ENCODE peak calls at places on chromosome 18, in four cellular contexts. K is ovary, D is heart left ventricle, P is spleen. C is an unnamed sample.

GRCh38 chr18:7000484-7001096 is 117.0 kb downstream of the LAMA1 start:
- DNase-seq in P (no peak), K (no peak), D (no peak), C (no peak)

GRCh38 chr18:37554399-37554787 is 11.2 kb downstream of the CELF4 start:
- DNase-seq in P (no peak), D (no peak), K (no peak), C (no peak)

GRCh38 chr18:69885841-69886531 is 61.7 kb downstream of the CD226 start:
- DNase-seq in K (no peak), D (no peak), P (no peak), C (no peak)

GRCh38 chr18:5058768-5059539 is 138.1 kb downstream of the AKAIN1 start:
- DNase-seq in D (no peak), P (no peak), K (no peak), C (no peak)

GRCh38 chr18:39414009-39414700 is 1848.6 kb upstream of the CELF4 start:
- DNase-seq in P (no peak), D (no peak), K (no peak), C (no peak)

GRCh38 chr18:63317982-63318881 is 1.3 kb downstream of the BCL2 start:
- DNase-seq in K (peak), P (peak), D (peak), C (peak)

GRCh38 chr18:59501876-59502221 is 142.8 kb upstream of the LMAN1 start:
- DNase-seq in K (no peak), D (no peak), P (no peak), C (no peak)

GRCh38 chr18:25453556-25454269 is 101.7 kb upstream of the ZNF521 start:
- DNase-seq in P (no peak), K (no peak), D (no peak), C (no peak)

GRCh38 chr18:50819027-50819726 is 639 bp downstream of the MRO start:
- DNase-seq in K (peak), P (peak), D (peak), C (peak)

GRCh38 chr18:8162797-8163196 is 446.4 kb upstream of the RAB12 start:
- DNase-seq in P (no peak), D (no peak), K (no peak), C (no peak)

GRCh38 chr18:57660961-57661360 is 39.3 kb upstream of the NARS1 start:
- DNase-seq in D (no peak), P (no peak), K (no peak), C (no peak)

GRCh38 chr18:59708988-59709387 is 11.8 kb upstream of the CCBE1 start:
- DNase-seq in K (no peak), D (no peak), P (no peak), C (no peak)

GRCh38 chr18:44729631-44730101 is 49.0 kb downstream of the SETBP1 start:
- DNase-seq in P (peak), D (no peak), K (no peak), C (no peak)

GRCh38 chr18:41665210-41665609 is 289.8 kb upstream of the PIK3C3 start:
- DNase-seq in P (no peak), D (no peak), K (no peak), C (no peak)

GRCh38 chr18:54888933-54889332 is 60.7 kb downstream of the RAB27B start:
- DNase-seq in P (no peak), K (no peak), D (no peak), C (no peak)

GRCh38 chr18:28045176-28045810 is 131.6 kb downstream of the CDH2 start:
- DNase-seq in D (no peak), K (no peak), P (no peak), C (no peak)

GRCh38 chr18:50468802-50469201 is 91.1 kb upstream of the MAPK4 start:
- DNase-seq in D (no peak), P (no peak), K (no peak), C (no peak)

DNA sequence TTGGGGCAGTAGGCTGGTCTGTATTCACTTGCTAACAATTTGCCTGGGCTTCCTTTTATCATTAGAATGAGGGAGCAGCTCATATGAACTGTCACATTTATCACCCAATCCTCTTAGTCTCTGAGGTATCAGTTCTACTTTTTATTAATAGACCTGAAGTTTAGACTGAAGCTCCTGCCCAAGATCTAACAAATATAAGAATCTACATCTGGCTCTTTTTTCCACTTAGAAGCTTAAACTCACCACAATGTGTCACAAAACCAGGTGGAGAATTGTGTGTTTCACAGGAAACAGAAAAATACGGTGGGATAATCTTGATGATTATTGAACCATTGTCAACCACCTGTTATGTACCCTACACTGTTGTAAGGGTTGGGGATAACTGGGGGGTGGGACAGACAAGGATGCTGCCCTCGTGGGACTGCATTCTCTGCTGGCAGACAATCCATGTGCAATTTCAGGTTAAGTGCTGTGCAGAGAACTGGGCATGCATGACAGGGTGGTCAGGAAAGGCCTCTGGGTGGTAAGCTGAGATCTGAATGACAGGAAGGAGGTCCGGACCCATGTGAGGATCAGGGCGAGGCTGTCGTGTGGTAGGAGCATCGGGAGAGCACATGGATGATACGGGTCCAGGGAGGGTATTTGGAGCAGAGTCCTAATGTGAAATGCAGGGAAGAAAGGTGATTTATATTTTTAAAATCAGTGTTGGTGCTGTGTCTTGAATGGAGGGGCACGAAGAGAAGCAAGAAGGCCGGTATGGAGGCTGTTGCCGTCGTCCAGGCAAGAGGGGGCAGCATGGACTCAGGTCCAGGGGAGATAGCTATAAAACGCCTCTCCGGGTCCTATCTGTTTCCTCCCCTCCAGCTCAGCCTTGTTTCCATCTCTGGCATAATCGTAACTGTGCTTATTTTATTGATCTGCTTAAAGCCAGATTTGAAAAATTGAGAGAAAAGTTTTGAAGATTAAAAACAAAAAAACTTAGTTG is 17.6 kb downstream of the MYL12B start:
- DNase-seq in K (no peak), D (no peak), P (no peak), C (no peak)
- TF ChIP-seq POLR2A in K (no peak), D (no peak), P (no peak), C (no peak)

DNA sequence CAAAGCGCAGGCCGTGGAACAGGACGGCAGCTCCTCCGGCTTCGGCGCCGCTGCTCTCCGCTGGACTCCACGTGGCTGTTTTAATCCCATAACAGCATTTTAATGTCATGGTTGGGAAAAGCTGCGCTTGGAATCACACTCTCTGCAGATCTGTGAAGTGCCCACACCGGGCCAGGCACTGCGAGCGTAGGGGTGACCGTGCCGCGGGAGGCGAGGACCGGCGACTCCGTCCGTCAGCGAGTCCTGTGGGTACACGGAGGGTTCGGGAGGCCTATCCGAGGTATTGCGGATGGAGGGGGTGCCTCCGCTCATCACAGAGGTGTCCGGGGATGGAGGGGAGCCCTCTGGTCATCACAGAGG is 198.0 kb upstream of the SALL3 start:
- DNase-seq in P (no peak), K (no peak), D (no peak), C (peak)
- TF ChIP-seq POLR2A in P (no peak), K (no peak), D (no peak), C (no peak)

DNA sequence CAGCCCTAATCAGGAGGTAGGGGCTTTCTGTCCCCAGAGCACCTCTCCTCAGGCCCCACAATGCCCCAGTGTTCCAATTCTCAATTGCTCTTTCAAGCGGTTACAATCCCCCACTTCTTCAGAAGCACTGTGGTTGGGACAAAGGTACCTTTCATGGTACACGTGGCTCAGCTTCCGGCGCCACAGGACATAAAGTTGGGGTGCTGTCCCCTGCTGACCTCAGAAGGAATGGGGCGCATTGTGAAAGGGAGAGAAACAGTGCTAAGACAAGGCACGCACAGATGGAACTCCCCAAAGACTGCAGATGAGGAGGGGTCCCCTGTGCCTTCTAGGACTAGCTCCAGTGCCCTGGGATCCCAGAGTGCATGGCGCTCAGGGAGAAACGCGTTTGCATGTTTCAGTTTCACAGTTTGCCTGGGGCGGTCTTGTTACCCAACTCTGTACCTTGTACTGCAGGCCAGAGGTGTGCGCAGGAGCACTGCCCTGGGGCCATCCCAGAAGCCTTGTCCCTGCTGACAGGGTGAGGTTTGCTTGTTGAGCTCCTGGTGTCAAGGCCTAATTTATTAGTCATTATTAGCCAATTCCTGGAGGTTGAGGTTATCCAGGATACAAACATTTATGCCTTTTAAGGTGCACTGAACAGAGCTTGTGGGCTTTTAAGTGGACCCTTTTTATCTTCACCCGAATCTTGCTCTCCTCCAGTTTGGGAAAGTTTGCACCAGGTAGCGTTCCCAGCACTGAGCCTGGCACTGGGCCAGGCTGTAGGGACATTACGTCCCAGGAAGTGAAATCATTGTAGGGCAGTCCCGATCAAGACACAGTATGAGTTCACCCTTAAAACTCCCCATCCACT is 7.6 kb downstream of the CNDP1 start:
- DNase-seq in P (peak), D (no peak), K (no peak), C (peak)
- TF ChIP-seq POLR2A in P (no peak), D (no peak), K (no peak), C (no peak)

GRCh38 chr18:45974088-45974536 is 7.0 kb upstream of the EPG5 start:
- DNase-seq in P (no peak), K (no peak), D (peak), C (peak)
- TF ChIP-seq POLR2A in P (no peak), K (no peak), D (no peak), C (no peak)

GRCh38 chr18:48538531-48539405 is at the start of gene CTIF:
- DNase-seq in K (peak), P (peak), D (peak), C (peak)
- TF ChIP-seq POLR2A in K (no peak), P (no peak), D (no peak), C (no peak)

DNA sequence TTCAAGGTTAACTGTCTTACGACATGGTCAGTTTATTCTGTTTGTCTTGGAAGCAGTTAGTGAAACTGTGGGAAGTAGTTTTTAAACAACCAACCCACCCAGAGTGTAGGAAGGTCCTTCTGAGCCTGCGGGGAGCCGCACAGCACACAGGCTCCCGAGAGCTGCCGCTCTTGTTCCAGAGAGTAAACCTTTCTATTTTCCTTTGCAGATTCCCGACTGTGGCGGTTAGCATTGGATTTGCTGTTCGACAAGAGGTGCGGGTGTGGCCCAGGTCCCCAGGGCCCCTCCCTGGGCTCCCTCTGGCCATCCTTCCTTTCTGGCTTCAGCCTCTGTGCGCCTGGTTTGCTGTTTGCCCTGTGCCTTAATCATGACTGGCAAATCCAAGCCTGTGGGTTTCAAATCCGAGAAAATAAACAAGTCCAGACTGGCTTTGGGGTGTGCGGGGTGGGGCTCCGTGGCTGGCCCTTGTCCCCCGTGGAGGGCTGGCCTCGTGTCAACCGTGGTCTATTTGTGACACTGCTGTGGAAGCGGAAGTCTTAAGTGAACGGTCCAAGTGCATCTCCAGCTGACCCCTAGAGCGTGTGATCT is 30.7 kb downstream of the IMPA2 start:
- DNase-seq in D (peak), P (no peak), K (peak), C (peak)
- TF ChIP-seq POLR2A in D (no peak), P (no peak), K (no peak), C (no peak)

GRCh38 chr18:23133860-23134779 is 1.2 kb upstream of the CABLES1 start:
- DNase-seq in K (no peak), D (no peak), P (no peak), C (peak)
- TF ChIP-seq POLR2A in K (no peak), D (no peak), P (no peak), C (no peak)

DNA sequence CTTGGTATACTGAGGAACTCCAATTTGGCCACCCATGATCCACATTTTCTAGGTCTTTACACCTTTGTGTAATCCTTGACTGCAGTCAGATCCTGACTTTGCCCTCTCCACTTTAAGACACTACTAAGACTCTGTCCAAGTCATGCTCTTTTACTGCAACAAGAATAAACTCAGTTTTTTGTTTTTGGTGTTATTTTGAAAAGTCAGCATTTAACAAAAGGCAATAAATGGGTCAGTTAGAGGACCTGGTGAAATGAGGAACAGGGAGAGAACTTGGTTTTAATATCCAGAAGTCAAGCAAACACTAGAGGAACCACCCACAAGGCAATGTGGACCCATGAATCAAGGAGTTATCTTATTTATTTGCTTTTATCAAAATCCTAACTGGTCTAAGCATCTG is 252.2 kb upstream of the RBBP8 start:
- DNase-seq in D (no peak), K (no peak), P (no peak), C (no peak)
- TF ChIP-seq POLR2A in D (no peak), K (no peak), P (no peak), C (no peak)

GRCh38 chr18:79944746-79945117 is 6.7 kb downstream of the SLC66A2 start:
- DNase-seq in P (peak), K (peak), D (no peak), C (peak)
- TF ChIP-seq POLR2A in P (no peak), K (no peak), D (no peak), C (no peak)

C was measured in stomach.